ENCODE peak calls at places on chromosome 19, in six cellular contexts. One of them, this sample, is unnamed.

GRCh38 chr19:2096543-2097329 is at the start of gene IZUMO4:
- DNase-seq in GM04504: peak
- DNase-seq in activated T-helper 2 cell treated with anti-CD3 and anti-CD28 coated beads, Interferon-gamma antibody, Interleukin-2, Interleukin-4, amounts not matched to agents 10 μg/mL and 5 μg/mL and 100 μg/mL, durations not matched to agents 14 hours and 24 hours and 36 hours: peak
- DNase-seq in left colon: peak
- DNase-seq in T1000: peak
- DNase-seq in T-cell: peak
- DNase-seq in this sample: peak

GRCh38 chr19:6685962-6686627 is 16.1 kb upstream of the TNFSF14 start:
- DNase-seq in T-cell: no peak
- DNase-seq in left colon: no peak
- DNase-seq in T1000: no peak
- DNase-seq in GM04504: no peak
- DNase-seq in activated T-helper 2 cell treated with anti-CD3 and anti-CD28 coated beads, Interferon-gamma antibody, Interleukin-2, Interleukin-4, amounts not matched to agents 10 μg/mL and 5 μg/mL and 100 μg/mL, durations not matched to agents 14 hours and 24 hours and 36 hours: no peak
- DNase-seq in this sample: no peak

GRCh38 chr19:14731200-14731599 is 41.4 kb downstream of the ZNF333 start:
- DNase-seq in T1000: no peak
- DNase-seq in T-cell: no peak
- DNase-seq in left colon: no peak
- DNase-seq in activated T-helper 2 cell treated with anti-CD3 and anti-CD28 coated beads, Interferon-gamma antibody, Interleukin-2, Interleukin-4, amounts not matched to agents 10 μg/mL and 5 μg/mL and 100 μg/mL, durations not matched to agents 14 hours and 24 hours and 36 hours: no peak
- DNase-seq in GM04504: no peak
- DNase-seq in this sample: no peak

GRCh38 chr19:10074153-10074552 is 12.0 kb upstream of the SHFL start:
- DNase-seq in T-cell: peak
- DNase-seq in GM04504: no peak
- DNase-seq in T1000: no peak
- DNase-seq in left colon: no peak
- DNase-seq in activated T-helper 2 cell treated with anti-CD3 and anti-CD28 coated beads, Interferon-gamma antibody, Interleukin-2, Interleukin-4, amounts not matched to agents 10 μg/mL and 5 μg/mL and 100 μg/mL, durations not matched to agents 14 hours and 24 hours and 36 hours: no peak
- DNase-seq in this sample: no peak

GRCh38 chr19:4061683-4062575 is 4.8 kb downstream of the ZBTB7A start:
- DNase-seq in activated T-helper 2 cell treated with anti-CD3 and anti-CD28 coated beads, Interferon-gamma antibody, Interleukin-2, Interleukin-4, amounts not matched to agents 10 μg/mL and 5 μg/mL and 100 μg/mL, durations not matched to agents 14 hours and 24 hours and 36 hours: no peak
- DNase-seq in T-cell: no peak
- DNase-seq in GM04504: no peak
- DNase-seq in T1000: no peak
- DNase-seq in left colon: peak
- DNase-seq in this sample: peak

GRCh38 chr19:18390075-18390909 is 4.3 kb downstream of the GDF15 start:
- DNase-seq in left colon: no peak
- DNase-seq in activated T-helper 2 cell treated with anti-CD3 and anti-CD28 coated beads, Interferon-gamma antibody, Interleukin-2, Interleukin-4, amounts not matched to agents 10 μg/mL and 5 μg/mL and 100 μg/mL, durations not matched to agents 14 hours and 24 hours and 36 hours: no peak
- DNase-seq in T-cell: no peak
- DNase-seq in T1000: no peak
- DNase-seq in GM04504: no peak
- DNase-seq in this sample: no peak

GRCh38 chr19:41415154-41415571 is 12.0 kb downstream of the B3GNT8 start:
- DNase-seq in left colon: peak
- DNase-seq in GM04504: no peak
- DNase-seq in activated T-helper 2 cell treated with anti-CD3 and anti-CD28 coated beads, Interferon-gamma antibody, Interleukin-2, Interleukin-4, amounts not matched to agents 10 μg/mL and 5 μg/mL and 100 μg/mL, durations not matched to agents 14 hours and 24 hours and 36 hours: no peak
- DNase-seq in T-cell: no peak
- DNase-seq in T1000: no peak
- DNase-seq in this sample: peak

GRCh38 chr19:44212865-44213346 is 574 bp downstream of the ZNF227 start:
- DNase-seq in T1000: no peak
- DNase-seq in GM04504: no peak
- DNase-seq in activated T-helper 2 cell treated with anti-CD3 and anti-CD28 coated beads, Interferon-gamma antibody, Interleukin-2, Interleukin-4, amounts not matched to agents 10 μg/mL and 5 μg/mL and 100 μg/mL, durations not matched to agents 14 hours and 24 hours and 36 hours: no peak
- DNase-seq in T-cell: no peak
- DNase-seq in left colon: no peak
- DNase-seq in this sample: no peak

GRCh38 chr19:5097959-5098623 is 129.2 kb downstream of the KDM4B start:
- DNase-seq in GM04504: no peak
- DNase-seq in activated T-helper 2 cell treated with anti-CD3 and anti-CD28 coated beads, Interferon-gamma antibody, Interleukin-2, Interleukin-4, amounts not matched to agents 10 μg/mL and 5 μg/mL and 100 μg/mL, durations not matched to agents 14 hours and 24 hours and 36 hours: no peak
- DNase-seq in T1000: no peak
- DNase-seq in left colon: no peak
- DNase-seq in T-cell: no peak
- DNase-seq in this sample: peak

GRCh38 chr19:3319643-3320353 is 46.6 kb upstream of the NFIC start:
- DNase-seq in activated T-helper 2 cell treated with anti-CD3 and anti-CD28 coated beads, Interferon-gamma antibody, Interleukin-2, Interleukin-4, amounts not matched to agents 10 μg/mL and 5 μg/mL and 100 μg/mL, durations not matched to agents 14 hours and 24 hours and 36 hours: no peak
- DNase-seq in GM04504: no peak
- DNase-seq in T1000: no peak
- DNase-seq in T-cell: no peak
- DNase-seq in left colon: no peak
- DNase-seq in this sample: no peak

This sample was measured in pancreas.